ENCODE peak calls at places on chromosomes 1 and 21, in nine cellular contexts. T is breast epithelium, Z is astrocyte, J is heart left ventricle, I is adipocyte, E is cardiac fibroblast, P is AG09309, K is kidney epithelial cell, N is cardiac muscle cell. V is an unnamed sample.

GRCh38 chr21:27268290-27268689 is 301.4 kb upstream of the ADAMTS5 start:
- DNase-seq in P (peak), J (no peak), Z (peak), E (no peak), I (peak), N (no peak), K (peak), T (no peak), V (no peak)

GRCh38 chr1:154943649-154944421 is 7.3 kb upstream of the PMVK start:
- DNase-seq in K (no peak), I (peak), J (peak), P (no peak), T (no peak), E (peak), Z (no peak), N (peak), V (no peak)

GRCh38 chr1:241612533-241613505 is 27.4 kb downstream of the CHML start:
- DNase-seq in T (no peak), E (peak), N (no peak), J (no peak), Z (peak), K (no peak), I (peak), P (peak), V (no peak)

GRCh38 chr1:47023268-47024137 is at the start of gene CYP4X1:
- DNase-seq in P (no peak), N (peak), K (no peak), Z (no peak), E (peak), I (no peak), T (no peak), J (peak), V (no peak)

GRCh38 chr21:31618696-31619430 is 40.6 kb upstream of the SOD1 start:
- DNase-seq in E (no peak), J (no peak), Z (no peak), K (no peak), P (no peak), T (no peak), I (no peak), N (no peak), V (no peak)

GRCh38 chr1:106055900-106056299 is 1000.6 kb upstream of the PRMT6 start:
- DNase-seq in Z (no peak), T (no peak), J (no peak), N (no peak), E (no peak), K (no peak), P (no peak), I (no peak), V (no peak)

GRCh38 chr1:218294531-218294930 is 9.4 kb downstream of the RRP15 start:
- DNase-seq in K (no peak), T (no peak), E (no peak), Z (peak), I (no peak), P (no peak), N (no peak), J (no peak), V (no peak)

GRCh38 chr1:5617179-5618015 is 374.8 kb downstream of the NPHP4 start:
- DNase-seq in E (no peak), P (no peak), Z (no peak), I (no peak), N (no peak), T (no peak), K (no peak), J (no peak), V (no peak)

GRCh38 chr1:228500143-228500736 is 13.1 kb downstream of the RNF187 start:
- DNase-seq in I (no peak), P (no peak), T (no peak), E (no peak), K (no peak), Z (no peak), J (no peak), N (no peak), V (peak)

GRCh38 chr1:39170731-39171375 is 33.6 kb upstream of the MACF1 start:
- DNase-seq in Z (no peak), J (no peak), E (no peak), P (no peak), I (no peak), T (no peak), N (peak), K (no peak), V (no peak)

GRCh38 chr1:41493117-41493536 is 8.6 kb upstream of the EDN2 start:
- DNase-seq in I (peak), P (no peak), E (peak), T (no peak), N (no peak), J (no peak), Z (peak), K (peak), V (no peak)

GRCh38 chr1:52727114-52727586 is 897 bp downstream of the ZYG11B start:
- DNase-seq in K (no peak), I (peak), T (no peak), N (peak), P (no peak), Z (no peak), E (no peak), J (no peak), V (no peak)

GRCh38 chr1:212540031-212540430 is 68.5 kb upstream of the ATF3 start:
- DNase-seq in N (no peak), E (no peak), J (no peak), T (no peak), K (no peak), P (no peak), I (no peak), Z (no peak), V (no peak)

GRCh38 chr1:81505831-81506230 is 294.9 kb upstream of the ADGRL2 start:
- DNase-seq in N (no peak), K (no peak), Z (no peak), J (no peak), P (no peak), I (no peak), T (no peak), E (no peak), V (no peak)

GRCh38 chr1:219446288-219446687 is 166.6 kb downstream of the ZC3H11B start:
- DNase-seq in K (no peak), P (no peak), J (no peak), N (peak), E (no peak), I (no peak), T (no peak), Z (no peak), V (no peak)

GRCh38 chr1:223707270-223708000 is 4.9 kb upstream of the CAPN2 start:
- DNase-seq in P (peak), E (peak), K (peak), I (peak), J (peak), Z (peak), T (peak), N (no peak), V (no peak)

GRCh38 chr1:156675715-156676311 is 1.4 kb downstream of the NES start:
- DNase-seq in T (no peak), E (no peak), J (peak), Z (no peak), I (peak), P (no peak), N (peak), K (no peak), V (no peak)

GRCh38 chr1:9753121-9753531 is 70.6 kb downstream of the CLSTN1 start:
- DNase-seq in E (peak), N (no peak), P (peak), T (no peak), J (peak), I (peak), K (peak), Z (peak), V (no peak)

GRCh38 chr1:17016317-17016661 is 4.6 kb upstream of the ATP13A2 start:
- DNase-seq in P (no peak), E (peak), K (peak), T (no peak), I (peak), N (no peak), Z (peak), J (no peak), V (no peak)

GRCh38 chr1:64019818-64020217 is 183.6 kb upstream of the UBE2U start:
- DNase-seq in Z (peak), N (peak), I (peak), J (no peak), E (peak), T (no peak), P (no peak), K (no peak), V (no peak)

GRCh38 chr21:39863111-39863510 is 4.1 kb upstream of the PCP4 start:
- DNase-seq in K (peak), Z (peak), P (no peak), N (no peak), T (no peak), J (no peak), I (peak), E (no peak), V (no peak)

GRCh38 chr1:198908995-198909394 is 270.2 kb downstream of the PTPRC start:
- DNase-seq in E (no peak), P (no peak), I (no peak), J (no peak), T (no peak), Z (no peak), N (no peak), K (no peak), V (no peak)

GRCh38 chr1:22595108-22595507 is 31.8 kb downstream of the EPHA8 start:
- DNase-seq in P (no peak), N (no peak), E (no peak), K (no peak), I (no peak), T (no peak), J (no peak), Z (no peak), V (no peak)

GRCh38 chr1:8318436-8318835 is 522 bp downstream of the SLC45A1 start:
- DNase-seq in P (no peak), K (no peak), T (no peak), N (no peak), Z (no peak), I (no peak), E (no peak), J (no peak), V (no peak)

GRCh38 chr1:50350421-50350820 is 72.8 kb downstream of the DMRTA2 start:
- DNase-seq in Z (no peak), E (no peak), I (no peak), N (no peak), J (no peak), T (no peak), K (no peak), P (no peak), V (no peak)

GRCh38 chr1:41003640-41004220 is 17.8 kb downstream of the SLFNL1 start:
- DNase-seq in I (peak), P (peak), N (peak), T (peak), J (peak), K (peak), E (peak), Z (peak), V (peak)

GRCh38 chr1:198776602-198777029 is 137.8 kb downstream of the PTPRC start:
- DNase-seq in N (no peak), T (no peak), E (peak), I (peak), J (peak), Z (peak), K (peak), P (peak), V (peak)

GRCh38 chr1:230384380-230385172 is 41.6 kb downstream of the PGBD5 start:
- DNase-seq in N (no peak), P (no peak), Z (no peak), J (no peak), T (no peak), E (no peak), I (no peak), K (no peak), V (no peak)

GRCh38 chr1:165290143-165290542 is 66.4 kb downstream of the LMX1A start:
- DNase-seq in E (peak), T (no peak), K (no peak), J (no peak), I (no peak), P (no peak), Z (no peak), N (no peak), V (no peak)

GRCh38 chr1:153742411-153743142 is 14.7 kb downstream of the INTS3 start:
- DNase-seq in K (peak), J (no peak), N (no peak), I (peak), T (no peak), E (peak), Z (peak), P (peak), V (no peak)

GRCh38 chr1:207920481-207921050 is 9.6 kb upstream of the CD34 start:
- DNase-seq in N (no peak), J (no peak), K (no peak), P (no peak), Z (no peak), T (no peak), E (no peak), I (no peak), V (no peak)

GRCh38 chr1:43653339-43653738 is 3.4 kb downstream of the KDM4A start:
- DNase-seq in K (no peak), T (no peak), J (no peak), Z (peak), I (peak), E (peak), P (no peak), N (no peak), V (peak)

GRCh38 chr1:54609301-54609921 is 13.9 kb downstream of the FAM151A start:
- DNase-seq in T (no peak), J (no peak), N (no peak), Z (no peak), E (no peak), K (no peak), I (no peak), P (no peak), V (no peak)

GRCh38 chr1:210558302-210558701 is 229.6 kb downstream of the HHAT start:
- DNase-seq in K (no peak), I (peak), Z (peak), P (no peak), T (no peak), E (peak), J (peak), N (peak), V (no peak)

GRCh38 chr1:22319608-22320007 is 132.0 kb upstream of the ZBTB40 start:
- DNase-seq in E (no peak), Z (no peak), T (peak), I (no peak), P (no peak), J (no peak), K (no peak), N (no peak), V (no peak)

GRCh38 chr1:38586993-38587646 is 272.5 kb downstream of the RRAGC start:
- DNase-seq in N (peak), E (peak), T (no peak), J (peak), K (no peak), P (no peak), Z (no peak), I (peak), V (no peak)

GRCh38 chr1:244788493-244789275 is 46.8 kb upstream of the COX20 start:
- DNase-seq in K (no peak), E (no peak), N (no peak), P (no peak), Z (no peak), I (no peak), T (no peak), J (no peak), V (no peak)

GRCh38 chr1:244789731-244790130 is 45.7 kb upstream of the COX20 start:
- DNase-seq in J (no peak), T (no peak), E (peak), I (no peak), N (peak), Z (no peak), P (no peak), K (no peak), V (no peak)

GRCh38 chr1:244792188-244792850 is 43.1 kb upstream of the COX20 start:
- DNase-seq in N (no peak), E (no peak), P (no peak), T (no peak), I (peak), Z (peak), J (no peak), K (no peak), V (no peak)

GRCh38 chr1:244789276-244789580 is 46.2 kb upstream of the COX20 start:
- DNase-seq in T (no peak), I (no peak), N (no peak), E (no peak), P (no peak), K (no peak), J (no peak), Z (no peak), V (no peak)

GRCh38 chr1:244791061-244791460 is 44.4 kb upstream of the COX20 start:
- DNase-seq in T (no peak), I (no peak), K (no peak), P (no peak), E (no peak), Z (no peak), N (no peak), J (no peak), V (no peak)
- H3K4me3 ChIP-seq in T (no peak), I (no peak), K (no peak), P (no peak), E (no peak), Z (no peak), N (no peak), J (no peak), V (no peak)

DNA sequence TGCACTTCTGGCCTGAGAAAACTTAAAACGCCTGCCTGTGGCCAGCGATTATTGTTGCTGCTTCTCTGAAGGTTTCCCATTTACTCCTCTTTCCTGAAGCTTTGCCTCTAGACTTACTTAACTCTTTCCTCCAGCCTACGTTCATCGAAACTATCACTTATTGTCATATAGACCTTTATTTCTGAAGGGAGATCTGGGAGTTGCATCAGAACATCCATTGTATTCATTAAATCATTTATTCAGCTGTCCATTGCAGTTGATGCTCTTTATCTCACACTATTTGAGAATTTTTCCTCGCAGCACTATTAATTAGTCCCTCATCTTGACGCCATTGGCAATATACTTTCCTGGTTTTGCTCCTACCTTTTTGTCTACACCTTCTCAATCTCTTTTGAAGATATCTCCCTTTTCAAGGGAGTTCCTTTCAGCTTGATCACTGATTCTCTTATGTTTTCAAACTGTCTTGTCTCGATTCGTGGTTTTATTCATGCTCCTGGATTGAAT is 730 bp upstream of the LRIF1 start:
- DNase-seq in P (no peak), K (no peak), T (no peak), I (no peak), E (no peak), N (no peak), J (no peak), Z (no peak), V (no peak)
- H3K4me3 ChIP-seq in P (peak), K (peak), T (peak), I (peak), E (peak), N (peak), J (peak), Z (peak), V (peak)

DNA sequence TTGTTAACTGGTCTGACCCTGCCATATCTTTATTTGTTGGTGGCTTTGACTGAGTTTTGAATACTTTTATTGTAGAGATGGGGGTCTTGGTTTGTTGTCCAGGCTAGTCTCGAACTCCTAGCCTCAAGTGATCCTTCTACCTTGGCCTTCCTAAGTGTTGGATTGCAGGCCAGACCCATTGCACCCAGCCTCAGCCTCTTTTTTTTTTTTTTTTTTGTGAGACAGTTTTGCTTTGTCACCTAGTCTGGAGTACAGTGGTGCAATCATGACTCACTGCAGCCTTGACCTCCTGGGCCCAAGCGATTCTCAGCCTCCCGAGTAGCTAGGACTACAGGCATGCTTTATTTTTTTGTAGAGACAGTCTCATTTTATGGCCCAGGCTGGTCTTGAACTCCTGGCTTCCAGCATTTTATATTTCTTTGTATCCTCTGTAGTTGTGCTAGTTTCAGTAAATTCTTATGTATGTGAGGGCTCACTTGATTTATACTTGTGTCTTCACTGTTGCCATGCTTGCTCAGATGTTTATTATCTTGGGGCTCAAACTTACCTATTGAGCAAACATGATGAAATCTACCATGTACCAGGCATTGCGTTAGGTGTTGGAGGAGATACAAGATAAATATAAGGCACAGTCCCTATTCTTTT is 24.1 kb downstream of the THRAP3 start:
- DNase-seq in E (peak), P (peak), N (no peak), J (no peak), Z (peak), I (peak), K (no peak), T (no peak), V (no peak)
- H3K4me3 ChIP-seq in E (no peak), P (no peak), N (no peak), J (no peak), Z (no peak), I (no peak), K (no peak), T (no peak), V (no peak)

GRCh38 chr1:100892554-100892953 is 2.1 kb downstream of the EXTL2 start:
- DNase-seq in N (no peak), T (no peak), Z (no peak), J (no peak), K (no peak), E (no peak), P (no peak), I (no peak), V (no peak)
- H3K4me3 ChIP-seq in N (no peak), T (no peak), Z (no peak), J (no peak), K (no peak), E (no peak), P (no peak), I (no peak), V (no peak)

GRCh38 chr1:115432061-115432460 is 94.0 kb upstream of the NGF start:
- DNase-seq in I (peak), E (peak), N (no peak), J (no peak), Z (peak), T (no peak), P (no peak), K (no peak), V (no peak)
- H3K4me3 ChIP-seq in I (no peak), E (no peak), N (no peak), J (no peak), Z (no peak), T (no peak), P (no peak), K (no peak), V (no peak)